ENCODE peak calls at places on chromosome 10, in four cellular contexts. V, Z, T and A are unnamed samples.

GRCh38 chr10:57692255-57692980 is 575.3 kb downstream of the IPMK start:
- DNase-seq in V (no peak), Z (peak), T (no peak), A (no peak)

GRCh38 chr10:116470768-116471415 is 43.2 kb downstream of the PNLIPRP3 start:
- DNase-seq in V (peak), Z (peak), T (no peak), A (peak)

GRCh38 chr10:110355922-110356627 is 51.4 kb upstream of the SMNDC1 start:
- DNase-seq in V (no peak), Z (no peak), T (no peak), A (no peak)

GRCh38 chr10:128274938-128275337 is 148.7 kb upstream of the MKI67 start:
- DNase-seq in V (no peak), Z (no peak), T (no peak), A (no peak)

GRCh38 chr10:48574322-48574796 is 30.5 kb downstream of the ARHGAP22 start:
- DNase-seq in V (no peak), Z (no peak), T (no peak), A (no peak)

GRCh38 chr10:132942101-132942739 is at the start of gene CFAP46:
- DNase-seq in V (peak), Z (peak), T (peak), A (peak)

GRCh38 chr10:20954519-20954918 is 57.4 kb upstream of the NEBL start:
- DNase-seq in V (peak), Z (no peak), T (no peak), A (no peak)

GRCh38 chr10:9762966-9763656 is 1254.6 kb upstream of the CELF2 start:
- DNase-seq in V (no peak), Z (no peak), T (no peak), A (no peak)

GRCh38 chr10:52213511-52213831 is 100.6 kb upstream of the DKK1 start:
- DNase-seq in V (no peak), Z (no peak), T (no peak), A (no peak)

GRCh38 chr10:71501402-71501801 is 104.7 kb downstream of the CDH23 start:
- DNase-seq in V (no peak), Z (no peak), T (no peak), A (peak)

GRCh38 chr10:98344589-98345038 is 70.4 kb downstream of the PYROXD2 start:
- DNase-seq in V (no peak), Z (no peak), T (no peak), A (no peak)

GRCh38 chr10:107616463-107617131 is 452.1 kb upstream of the SORCS1 start:
- DNase-seq in V (no peak), Z (no peak), T (no peak), A (no peak)

DNA sequence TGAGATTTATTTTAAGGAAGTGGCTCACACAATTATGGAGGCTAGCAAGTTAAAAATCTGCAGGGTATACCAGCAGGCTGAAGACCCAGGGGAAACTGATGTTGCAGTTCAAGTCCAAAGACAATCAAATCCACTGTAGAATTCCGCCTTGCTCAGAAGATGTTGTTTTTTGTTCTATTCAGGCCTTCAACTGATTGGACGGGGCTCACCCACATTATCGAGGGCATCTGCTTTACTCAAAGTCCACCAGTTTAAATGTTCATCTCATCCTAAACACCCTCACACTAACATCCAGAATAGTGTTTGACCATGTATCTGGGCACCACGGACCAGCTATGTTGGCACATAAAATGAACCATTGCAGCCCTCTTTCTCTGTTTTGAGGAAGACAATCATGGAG is 211.2 kb upstream of the GPR26 start:
- DNase-seq in V (no peak), Z (no peak), T (no peak), A (no peak)
- TF ChIP-seq CTCF in V (no peak), Z (no peak), T (no peak), A (no peak)

GRCh38 chr10:11324761-11325321 is 286.6 kb downstream of the USP6NL start:
- DNase-seq in V (no peak), Z (no peak), T (no peak), A (no peak)

GRCh38 chr10:11326919-11327318 is 284.5 kb downstream of the USP6NL start:
- DNase-seq in V (no peak), Z (no peak), T (no peak), A (no peak)

GRCh38 chr10:11328264-11329054 is 283.0 kb downstream of the USP6NL start:
- DNase-seq in V (no peak), Z (no peak), T (no peak), A (no peak)

GRCh38 chr10:11326241-11326640 is 285.2 kb downstream of the USP6NL start:
- DNase-seq in V (no peak), Z (no peak), T (no peak), A (no peak)

DNA sequence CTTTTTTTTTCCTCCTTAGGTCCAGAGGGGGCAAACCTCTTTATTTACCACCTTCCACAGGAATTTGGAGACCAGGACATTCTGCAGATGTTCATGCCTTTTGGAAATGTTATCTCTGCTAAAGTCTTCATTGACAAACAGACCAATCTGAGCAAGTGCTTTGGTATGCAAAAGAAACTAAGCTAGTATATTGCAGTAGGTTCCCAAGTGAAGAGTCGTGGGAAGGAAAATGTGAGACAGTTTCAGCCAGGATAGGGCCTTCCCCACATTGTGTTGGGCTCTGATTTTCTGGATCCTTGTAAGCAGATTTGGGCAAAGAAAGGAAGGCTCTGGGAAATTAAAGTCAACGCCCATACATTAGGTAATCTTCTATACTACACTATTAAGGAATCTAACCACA is 285.6 kb downstream of the USP6NL start:
- DNase-seq in V (no peak), Z (no peak), T (no peak), A (no peak)
- TF ChIP-seq CTCF in V (no peak), Z (no peak), T (no peak), A (no peak)

GRCh38 chr10:25026463-25026862 is 10.1 kb downstream of the THNSL1 start:
- DNase-seq in V (no peak), Z (no peak), T (no peak), A (no peak)
- TF ChIP-seq CTCF in V (no peak), Z (no peak), T (peak), A (no peak)

DNA sequence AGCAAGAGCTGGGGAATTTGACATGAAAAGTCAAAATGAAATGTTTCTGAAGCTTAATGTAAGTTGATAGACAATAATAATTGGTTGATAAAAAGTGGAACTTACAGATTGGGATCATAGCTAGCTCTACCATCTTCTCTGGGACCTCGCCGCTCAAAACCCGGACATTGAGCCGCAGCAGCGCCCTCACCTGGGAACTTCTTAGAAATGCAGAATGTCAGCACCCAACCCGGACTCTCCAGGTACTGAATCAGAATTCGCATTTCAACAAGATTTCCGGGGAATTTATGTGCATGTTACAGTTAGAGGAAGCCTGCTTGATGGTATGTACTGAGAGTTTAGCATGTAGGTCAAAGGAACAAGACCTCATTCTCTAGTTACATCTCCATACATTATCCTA is 36.7 kb upstream of the ABLIM1 start:
- DNase-seq in V (peak), Z (peak), T (peak), A (peak)
- TF ChIP-seq CTCF in V (peak), Z (peak), T (peak), A (peak)

GRCh38 chr10:88791924-88792323 is 10.6 kb upstream of the LIPM start:
- DNase-seq in V (peak), Z (peak), T (peak), A (peak)
- TF ChIP-seq CTCF in V (no peak), Z (no peak), T (peak), A (peak)